ENCODE peak calls at places on chromosomes 16 and 17, in six cellular contexts. Z, B, D, C, K and W are unnamed samples.

GRCh38 chr16:85202631-85203461 is 90.6 kb upstream of the CIBAR2 start:
- DNase-seq in Z (no peak), B (peak; percentile 88), D (peak; percentile 85), C (peak; percentile 91), K (peak; percentile 95), W (peak; percentile 78)

GRCh38 chr17:79425686-79426085 is 185.2 kb downstream of the RBFOX3 start:
- DNase-seq in Z (no peak), B (no peak), D (no peak), C (no peak), K (no peak), W (no peak)

GRCh38 chr17:77329741-77330531 is 189.2 kb downstream of the SEC14L1 start:
- DNase-seq in Z (no peak), B (peak; percentile 48), D (no peak), C (peak; percentile 35), K (peak; percentile 53), W (peak; percentile 32)

GRCh38 chr17:38507921-38508569 is 79.8 kb downstream of the ARHGAP23 start:
- DNase-seq in Z (no peak), B (no peak), D (no peak), C (no peak), K (no peak), W (no peak)

GRCh38 chr17:72477529-72477928 is 356.7 kb downstream of the SOX9 start:
- DNase-seq in Z (no peak), B (no peak), D (no peak), C (no peak), K (no peak), W (no peak)

GRCh38 chr16:57413301-57413730 is 8.7 kb downstream of the CCL17 start:
- DNase-seq in Z (no peak), B (no peak), D (no peak), C (no peak), K (no peak), W (no peak)

GRCh38 chr16:30136971-30137601 is 14.1 kb upstream of the MAPK3 start:
- DNase-seq in Z (no peak), B (no peak), D (no peak), C (no peak), K (no peak), W (no peak)

GRCh38 chr17:13917635-13918034 is 151.7 kb upstream of the COX10 start:
- DNase-seq in Z (no peak), B (no peak), D (no peak), C (no peak), K (no peak), W (no peak)

GRCh38 chr17:79633154-79633553 is 22.3 kb upstream of the RBFOX3 start:
- DNase-seq in Z (no peak), B (peak; percentile 41), D (no peak), C (no peak), K (peak; percentile 52), W (peak; percentile 24)

GRCh38 chr16:82027629-82028035 is 7.4 kb upstream of the HSD17B2 start:
- DNase-seq in Z (no peak), B (no peak), D (no peak), C (no peak), K (no peak), W (no peak)

GRCh38 chr16:22001591-22001990 is 675 bp upstream of the PDZD9 start:
- DNase-seq in Z (no peak), B (no peak), D (no peak), C (no peak), K (no peak), W (no peak)

GRCh38 chr17:5110816-5111215 is 862 bp downstream of the ZNF232 start:
- DNase-seq in Z (no peak), B (no peak), D (no peak), C (no peak), K (no peak), W (no peak)